ENCODE peak calls at places on chromosome 14, in ten cellular contexts. L, S, A, Z, X, Q, G, J, E and T are unnamed samples. For H3K9me3 and H3K4me1, the result is how much of the 10 kb centered on the place peaks cover.

GRCh38 chr14:62144863-62145262 is 382.6 kb downstream of the SNAPC1 start:
- DNase-seq in J (no peak), Z (no peak), E (no peak), X (no peak), G (no peak), S (no peak), Q (no peak), A (no peak), L (no peak), T (no peak)

GRCh38 chr14:63045234-63045611 is at the start of gene KCNH5:
- DNase-seq in A (peak), Z (peak), Q (peak), E (peak), X (peak), L (no peak), J (no peak), G (peak), S (no peak), T (peak)

GRCh38 chr14:96194262-96194656 is 10.4 kb upstream of the BDKRB2 start:
- DNase-seq in E (no peak), X (no peak), S (no peak), Q (no peak), G (no peak), Z (no peak), L (no peak), A (no peak), J (no peak), T (no peak)

GRCh38 chr14:90900712-90901111 is 84.5 kb upstream of the TTC7B start:
- DNase-seq in E (no peak), G (no peak), Z (no peak), S (no peak), J (no peak), Q (no peak), L (no peak), X (no peak), A (no peak), T (no peak)

GRCh38 chr14:90599339-90599738 is 202.5 kb downstream of the CALM1 start:
- DNase-seq in X (no peak), A (no peak), G (no peak), Z (no peak), S (no peak), Q (no peak), L (no peak), E (peak), J (no peak), T (no peak)

GRCh38 chr14:101465795-101466448 is 95.4 kb upstream of the DIO3 start:
- DNase-seq in L (no peak), G (no peak), E (no peak), Q (no peak), X (no peak), J (no peak), Z (peak), A (no peak), S (peak), T (peak)

GRCh38 chr14:96246535-96246839 is 9.5 kb upstream of the BDKRB1 start:
- DNase-seq in J (no peak), L (no peak), Q (no peak), E (no peak), X (no peak), G (peak), Z (no peak), S (no peak), A (no peak), T (no peak)

GRCh38 chr14:52430474-52430873 is 116.4 kb downstream of the PTGER2 start:
- DNase-seq in E (no peak), L (no peak), X (no peak), Q (no peak), S (no peak), Z (no peak), G (no peak), A (no peak), J (no peak), T (no peak)

GRCh38 chr14:93303659-93304058 is 29.2 kb downstream of the BTBD7 start:
- DNase-seq in G (no peak), J (no peak), A (peak), Q (no peak), Z (no peak), E (peak), X (no peak), L (no peak), S (no peak), T (peak)

GRCh38 chr14:92040431-92041040 is 677 bp upstream of the TRIP11 start:
- DNase-seq in L (peak), Z (no peak), J (no peak), Q (no peak), S (peak), X (peak), E (peak), G (peak), A (no peak), T (no peak)

GRCh38 chr14:88804035-88804434 is 11.3 kb upstream of the EML5 start:
- DNase-seq in L (no peak), S (no peak), A (no peak), G (no peak), J (no peak), E (no peak), X (no peak), Z (no peak), Q (no peak), T (no peak)

GRCh38 chr14:22883191-22883976 is at the start of gene REM2:
- DNase-seq in X (no peak), S (no peak), J (no peak), E (no peak), L (no peak), G (no peak), A (no peak), Z (no peak), Q (peak), T (no peak)

GRCh38 chr14:93114713-93115068 is 1.0 kb downstream of the ITPK1 start:
- DNase-seq in Z (no peak), Q (no peak), L (peak), E (peak), G (no peak), J (no peak), S (peak), X (peak), A (no peak), T (peak)

GRCh38 chr14:75697918-75698317 is 36.9 kb downstream of the TTLL5 start:
- DNase-seq in X (no peak), L (no peak), Q (no peak), S (no peak), J (no peak), A (no peak), E (no peak), G (no peak), Z (no peak), T (no peak)

GRCh38 chr14:50410921-50411320 is 14.2 kb upstream of the CDKL1 start:
- DNase-seq in Q (no peak), L (no peak), G (no peak), Z (no peak), X (no peak), E (no peak), S (no peak), J (no peak), A (no peak), T (no peak)

GRCh38 chr14:93965287-93965821 is 11.0 kb downstream of the ASB2 start:
- DNase-seq in A (no peak), Q (no peak), Z (no peak), J (no peak), S (no peak), L (no peak), G (peak), E (no peak), X (no peak), T (no peak)

GRCh38 chr14:33948143-33948962 is 2.5 kb downstream of the EGLN3 start:
- DNase-seq in A (no peak), L (no peak), G (no peak), S (no peak), X (no peak), E (no peak), J (no peak), Q (no peak), Z (no peak), T (no peak)

GRCh38 chr14:81682134-81682533 is 148.5 kb upstream of the SEL1L start:
- DNase-seq in E (no peak), Z (no peak), Q (no peak), J (no peak), A (no peak), S (no peak), X (no peak), G (no peak), L (no peak), T (no peak)

GRCh38 chr14:66045572-66046021 is 440.6 kb upstream of the CCDC196 start:
- DNase-seq in J (no peak), L (no peak), Z (no peak), E (no peak), Q (no peak), X (no peak), S (no peak), A (peak), G (no peak), T (no peak)

GRCh38 chr14:22715186-22715812 is 51.2 kb upstream of the OXA1L start:
- DNase-seq in L (no peak), E (no peak), J (no peak), X (no peak), A (no peak), Q (no peak), S (no peak), G (no peak), Z (no peak), T (no peak)

DNA sequence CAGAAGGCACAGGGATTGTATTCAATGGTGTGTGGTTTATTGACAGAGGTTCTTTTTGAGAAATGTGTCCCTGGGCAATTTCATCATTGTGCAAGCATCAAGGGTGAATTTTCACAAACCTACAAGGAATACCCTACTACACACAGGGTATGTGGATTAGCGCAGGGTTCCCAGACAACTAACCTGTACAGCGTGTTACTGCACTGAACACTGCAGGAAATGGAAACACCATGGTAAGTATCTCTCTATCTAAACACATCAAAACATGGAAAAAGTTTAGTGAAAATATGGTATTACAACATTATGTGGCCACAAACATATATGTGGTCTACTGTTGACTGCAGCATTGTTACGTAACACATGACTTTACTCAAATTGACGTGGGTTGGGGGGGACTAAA is 893.0 kb downstream of the TMEM121 start:
- DNase-seq in S (no peak), L (no peak), E (no peak), J (no peak), Q (no peak), G (no peak), A (no peak), Z (no peak), X (no peak), T (no peak)
- H3K9me3 ChIP-seq in S (under half), L (under half), E (under half), J (under half), Q (under half), G (under half), A (under half), Z (under half), X (under half), T (under half)

GRCh38 chr14:36663404-36664321 is 2.0 kb downstream of the PAX9 start:
- DNase-seq in E (peak), G (no peak), X (no peak), J (no peak), Z (no peak), L (no peak), Q (no peak), A (peak), S (no peak), T (no peak)

GRCh38 chr14:36662543-36663403 is 1.1 kb downstream of the PAX9 start:
- DNase-seq in E (peak), X (no peak), Z (no peak), J (no peak), S (no peak), L (no peak), A (no peak), Q (no peak), G (peak), T (no peak)

GRCh38 chr14:36661506-36662257 is at the start of gene PAX9:
- DNase-seq in A (peak), E (peak), Q (peak), G (peak), X (peak), Z (peak), L (peak), J (peak), S (peak), T (peak)

GRCh38 chr14:36660736-36661505 is 739 bp upstream of the PAX9 start:
- DNase-seq in X (peak), G (no peak), Z (no peak), A (no peak), L (no peak), J (no peak), Q (no peak), E (no peak), S (no peak), T (no peak)

DNA sequence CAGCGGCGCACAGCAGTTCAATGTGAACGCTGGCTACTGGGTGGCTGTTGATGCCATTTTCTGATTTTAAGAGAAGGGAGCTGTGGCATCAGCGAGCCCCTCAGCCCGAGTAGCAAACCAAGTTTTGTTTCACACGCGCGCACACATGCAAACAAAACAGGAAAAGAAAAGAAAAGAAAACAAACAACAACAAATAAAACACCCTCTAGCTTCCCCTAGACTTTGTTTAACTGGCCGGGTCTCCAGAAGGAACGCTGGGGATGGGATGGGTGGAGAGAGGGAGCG is 540 bp downstream of the PAX9 start:
- DNase-seq in E (no peak), X (no peak), A (no peak), Z (no peak), L (no peak), S (no peak), G (no peak), Q (no peak), J (no peak), T (no peak)
- TF ChIP-seq POLR2A in E (no peak), X (no peak), A (no peak), Z (no peak), L (no peak), S (no peak), G (no peak), Q (no peak), J (no peak), T (no peak)

DNA sequence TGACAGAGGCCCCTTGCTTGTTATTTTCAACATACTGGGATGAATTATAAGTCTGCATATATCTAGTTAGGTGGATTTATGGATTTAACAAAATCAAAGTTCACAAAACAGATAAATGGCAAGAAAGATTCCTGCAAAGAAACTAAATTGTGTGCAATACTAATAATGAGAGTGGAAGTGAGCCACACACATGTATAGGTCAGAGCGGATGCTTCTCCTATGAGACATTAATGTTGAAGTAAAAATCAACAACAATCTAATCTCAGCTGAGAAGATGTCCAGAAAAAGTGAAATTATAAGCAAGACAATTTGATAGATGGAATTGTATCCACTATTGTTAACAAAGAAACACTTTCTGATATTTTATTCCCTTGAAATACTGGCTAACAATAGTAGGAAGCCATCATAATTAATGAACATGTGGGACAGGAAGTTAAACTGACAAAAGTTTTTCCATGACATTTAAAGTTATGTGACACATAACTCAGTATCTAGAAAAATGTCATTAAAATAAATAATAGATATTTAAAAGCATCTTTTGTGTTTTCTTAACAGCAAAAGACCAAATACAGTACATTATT is 39.7 kb downstream of the RAD51B start:
- DNase-seq in A (no peak), X (no peak), G (no peak), L (no peak), S (no peak), E (no peak), J (no peak), Q (no peak), Z (no peak), T (no peak)
- H3K4me1 ChIP-seq in A (under half), X (under half), G (under half), L (under half), S (under half), E (under half), J (under half), Q (under half), Z (under half), T (under half)

GRCh38 chr14:97538749-97539388 is 741.7 kb downstream of the VRK1 start:
- DNase-seq in S (no peak), Q (no peak), L (no peak), E (no peak), G (no peak), J (no peak), X (no peak), A (no peak), Z (no peak), T (peak)

GRCh38 chr14:97539884-97540283 is 742.7 kb downstream of the VRK1 start:
- DNase-seq in Q (no peak), Z (no peak), G (no peak), L (no peak), X (no peak), S (no peak), A (no peak), J (no peak), E (no peak), T (no peak)

GRCh38 chr14:97532052-97532451 is 734.9 kb downstream of the VRK1 start:
- DNase-seq in Z (no peak), L (no peak), J (no peak), A (no peak), Q (no peak), S (no peak), E (no peak), G (no peak), X (no peak), T (no peak)

GRCh38 chr14:97539389-97539786 is 742.2 kb downstream of the VRK1 start:
- DNase-seq in Q (no peak), J (no peak), X (no peak), L (no peak), Z (no peak), E (no peak), A (no peak), S (no peak), G (no peak), T (no peak)

DNA sequence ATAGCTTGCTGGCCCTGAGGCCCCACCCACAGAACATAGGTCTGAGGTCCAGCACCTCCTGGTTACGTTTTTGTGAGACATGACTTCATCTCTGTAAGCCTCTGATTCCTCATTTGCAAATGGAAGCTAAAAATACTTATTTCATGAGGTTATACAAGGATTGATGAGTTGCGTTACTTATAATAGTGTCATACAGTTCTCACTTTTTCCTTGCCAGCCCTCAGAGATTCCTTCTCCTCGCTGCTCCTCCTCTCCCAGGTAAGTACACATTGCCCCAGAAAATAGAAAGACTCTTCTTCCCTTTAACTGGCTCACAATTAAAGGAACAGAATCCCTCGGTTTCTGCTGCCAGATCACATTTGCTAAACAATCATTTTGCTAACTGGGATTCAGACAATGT is 739.2 kb downstream of the VRK1 start:
- DNase-seq in S (no peak), J (no peak), L (no peak), G (no peak), Z (no peak), Q (no peak), X (no peak), E (no peak), A (no peak), T (no peak)
- H3K9me3 ChIP-seq in S (under half), J (under half), L (under half), G (under half), Z (under half), Q (under half), X (under half), E (under half), A (under half), T (under half)

GRCh38 chr14:71320734-71321555 is 413.7 kb downstream of the PCNX1 start:
- DNase-seq in X (peak), E (peak), G (peak), J (peak), Q (peak), A (peak), Z (peak), L (peak), S (peak), T (peak)
- TF ChIP-seq POLR2A in X (peak), E (no peak), G (no peak), J (peak), Q (peak), A (no peak), Z (no peak), L (peak), S (no peak), T (peak)

GRCh38 chr14:99566009-99566389 is 38.0 kb downstream of the CCDC85C start:
- DNase-seq in X (no peak), J (peak), Q (peak), G (no peak), A (no peak), E (peak), Z (no peak), S (peak), L (no peak), T (no peak)
- H3K4me1 ChIP-seq in X (half or more), J (under half), Q (under half), G (half or more), A (half or more), E (half or more), Z (under half), S (half or more), L (half or more), T (half or more)

GRCh38 chr14:29310757-29311156 is 544.2 kb downstream of the FOXG1 start:
- DNase-seq in G (no peak), E (no peak), S (no peak), L (no peak), J (no peak), A (no peak), X (no peak), Q (no peak), Z (no peak), T (no peak)
- H3K9me3 ChIP-seq in G (under half), E (under half), S (under half), L (under half), J (under half), A (under half), X (under half), Q (under half), Z (under half), T (under half)

GRCh38 chr14:104723651-104724406 is at the start of gene ADSS1:
- DNase-seq in L (peak), A (peak), X (peak), G (peak), S (peak), J (no peak), E (peak), Q (peak), Z (peak), T (peak)
- TF ChIP-seq POLR2A in L (peak), A (no peak), X (no peak), G (peak), S (no peak), J (no peak), E (no peak), Q (no peak), Z (no peak), T (no peak)

GRCh38 chr14:105172476-105172875 is 3.9 kb upstream of the JAG2 start:
- DNase-seq in J (no peak), G (no peak), S (no peak), L (no peak), Q (no peak), X (no peak), Z (no peak), E (no peak), A (no peak), T (no peak)

GRCh38 chr14:105173901-105174894 is 5.6 kb upstream of the JAG2 start:
- DNase-seq in S (no peak), Q (no peak), L (peak), J (no peak), E (no peak), X (no peak), Z (no peak), G (no peak), A (no peak), T (no peak)

GRCh38 chr14:105169776-105170655 is 1.4 kb upstream of the JAG2 start:
- DNase-seq in J (no peak), Q (no peak), X (no peak), L (no peak), S (no peak), G (no peak), E (no peak), Z (no peak), A (no peak), T (no peak)

GRCh38 chr14:105171004-105171673 is 2.6 kb upstream of the JAG2 start:
- DNase-seq in X (peak), S (peak), Z (no peak), Q (no peak), G (no peak), A (peak), J (no peak), L (no peak), E (no peak), T (no peak)

DNA sequence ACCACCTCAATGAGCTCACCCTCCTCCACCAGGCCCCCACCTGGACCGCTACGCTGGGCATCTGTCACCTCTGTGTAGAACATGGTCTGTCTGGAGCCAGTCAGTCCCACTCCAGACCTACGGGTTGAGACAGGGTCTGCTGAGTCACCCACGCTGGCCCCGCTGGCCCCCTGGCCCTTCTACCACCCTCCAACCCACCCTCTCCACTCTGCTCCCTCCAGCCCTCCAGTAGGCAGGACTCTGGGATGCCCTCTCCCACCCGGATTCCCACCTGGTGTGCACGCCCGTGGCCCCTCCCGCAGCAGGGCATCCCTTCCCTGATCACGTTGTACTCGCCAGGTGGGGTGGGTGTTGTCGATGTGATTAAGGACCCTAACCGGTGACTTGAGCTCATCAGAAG is 4.6 kb upstream of the JAG2 start:
- DNase-seq in J (no peak), L (no peak), G (no peak), Q (no peak), S (no peak), A (no peak), X (no peak), E (no peak), Z (no peak), T (no peak)
- H3K4me1 ChIP-seq in J (under half), L (under half), G (under half), Q (under half), S (under half), A (under half), X (half or more), E (under half), Z (under half), T (under half)